ENCODE peak calls at places on chromosomes 6 and 20, in ten cellular contexts. P is activated CD4-positive, alpha-beta memory T cell treated with anti-CD3 and anti-CD28 coated beads, Interleukin-2, amount 10 ng/mL, durations not matched to agents 7 days and 5 days; Y is stimulated activated naive CD4-positive, alpha-beta T cell treated with Interleukin-2 at 50 U/mL for 16 hours; I is stimulated activated CD8-positive, alpha-beta memory T cell treated with anti-CD3 and anti-CD28 coated beads, Interleukin-15, amount 100 ng/mL, for 4 hours; H is hippocampal formation; Z is erythroblast; U is AG08395; X is NCI-H774; D is foreskin fibroblast; Q is NCI-H2171 treated with DMSO at 0.1 percent for 48 hours. F is an unnamed sample.

GRCh38 chr6:72977114-72977513 is 248.2 kb downstream of the KHDC1L start:
- DNase-seq in P (no peak), Y (no peak), I (no peak), H (no peak), Z (no peak), U (no peak), X (no peak), D (peak), Q (no peak), F (no peak)

GRCh38 chr6:27139753-27140522 is 107.6 kb upstream of the PRSS16 start:
- DNase-seq in P (no peak), Y (no peak), I (no peak), H (no peak), Z (peak), U (no peak), X (no peak), D (peak), Q (no peak), F (no peak)

GRCh38 chr20:7505152-7505834 is 435.0 kb downstream of the HAO1 start:
- DNase-seq in P (no peak), Y (no peak), I (no peak), H (no peak), Z (no peak), U (no peak), X (no peak), D (no peak), Q (no peak), F (no peak)

GRCh38 chr6:36610576-36611336 is 16.6 kb downstream of the SRSF3 start:
- DNase-seq in P (no peak), Y (no peak), I (no peak), H (no peak), Z (no peak), U (no peak), X (no peak), D (no peak), Q (peak), F (no peak)

GRCh38 chr20:6764619-6765018 is 2.9 kb upstream of the BMP2 start:
- DNase-seq in P (no peak), Y (no peak), I (no peak), H (no peak), Z (no peak), U (no peak), X (no peak), D (no peak), Q (no peak), F (no peak)

GRCh38 chr6:168388641-168389633 is 52.0 kb upstream of the SMOC2 start:
- DNase-seq in P (no peak), Y (no peak), I (no peak), H (no peak), Z (no peak), U (no peak), X (peak), D (no peak), Q (no peak), F (no peak)

GRCh38 chr20:13862245-13862644 is 77.4 kb downstream of the NDUFAF5 start:
- DNase-seq in P (no peak), Y (no peak), I (no peak), H (no peak), Z (no peak), U (no peak), X (no peak), D (no peak), Q (no peak), F (no peak)

GRCh38 chr20:4711511-4711910 is 10.2 kb upstream of the PRND start:
- DNase-seq in P (peak), Y (no peak), I (no peak), H (no peak), Z (no peak), U (no peak), X (no peak), D (no peak), Q (no peak), F (no peak)

GRCh38 chr6:136471372-136471771 is 78.8 kb downstream of the MAP7 start:
- DNase-seq in P (no peak), Y (no peak), I (no peak), H (no peak), Z (no peak), U (no peak), X (no peak), D (peak), Q (no peak), F (no peak)

GRCh38 chr6:109269953-109270517 is 112.2 kb downstream of the CD164 start:
- DNase-seq in P (no peak), Y (no peak), I (no peak), H (no peak), Z (no peak), U (no peak), X (no peak), D (no peak), Q (no peak), F (no peak)

GRCh38 chr6:31907158-31907813 is 5.4 kb upstream of the ZBTB12 start:
- DNase-seq in P (no peak), Y (no peak), I (no peak), H (no peak), Z (no peak), U (peak), X (no peak), D (peak), Q (peak), F (peak)

GRCh38 chr20:49505518-49505917 is 23.1 kb upstream of the KCNB1 start:
- DNase-seq in P (no peak), Y (no peak), I (no peak), H (peak), Z (no peak), U (peak), X (no peak), D (peak), Q (peak), F (peak)

GRCh38 chr6:68689910-68690309 is 54.8 kb downstream of the ADGRB3 start:
- DNase-seq in P (no peak), Y (no peak), I (no peak), H (no peak), Z (no peak), U (no peak), X (no peak), D (no peak), Q (no peak), F (no peak)

GRCh38 chr6:25392372-25392771 is 113.2 kb downstream of the CARMIL1 start:
- DNase-seq in P (no peak), Y (no peak), I (no peak), H (no peak), Z (no peak), U (peak), X (no peak), D (peak), Q (no peak), F (peak)

GRCh38 chr20:10761786-10762185 is 88.0 kb upstream of the JAG1 start:
- DNase-seq in P (no peak), Y (no peak), I (no peak), H (no peak), Z (no peak), U (no peak), X (no peak), D (no peak), Q (no peak), F (peak)

GRCh38 chr6:167572841-167573271 is 248.0 kb downstream of the TTLL2 start:
- DNase-seq in P (peak), Y (no peak), I (no peak), H (no peak), Z (no peak), U (no peak), X (no peak), D (no peak), Q (no peak), F (no peak)

GRCh38 chr6:129860901-129861665 is at the start of gene TMEM244:
- DNase-seq in P (peak), Y (peak), I (no peak), H (peak), Z (no peak), U (peak), X (no peak), D (peak), Q (peak), F (peak)

GRCh38 chr6:36838896-36839818 is at the start of gene CPNE5:
- DNase-seq in P (no peak), Y (peak), I (no peak), H (no peak), Z (no peak), U (no peak), X (no peak), D (no peak), Q (peak), F (no peak)

GRCh38 chr20:16778159-16778558 is 30.0 kb downstream of the OTOR start:
- DNase-seq in P (no peak), Y (no peak), I (no peak), H (no peak), Z (no peak), U (no peak), X (no peak), D (no peak), Q (no peak), F (no peak)

GRCh38 chr6:166056637-166057036 is 111.0 kb downstream of the TBXT start:
- DNase-seq in P (no peak), Y (no peak), I (no peak), H (peak), Z (no peak), U (peak), X (no peak), D (peak), Q (no peak), F (peak)

F was measured in fibroblast of gingiva.